ENCODE peak calls at places on chromosomes 6 and 20, in four cellular contexts. L, G, D and F are unnamed samples. For H3K9me3, the result is how much of the 10 kb centered on the place peaks cover.

GRCh38 chr20:34111057-34111711 is 859 bp downstream of the EIF2S2 start:
- DNase-seq in G (no peak), D (no peak), L (no peak), F (peak)

GRCh38 chr6:113969888-113970807 is 800 bp downstream of the HDAC2 start:
- DNase-seq in L (peak), D (peak), G (no peak), F (peak)

GRCh38 chr6:136383271-136383670 is 93.6 kb upstream of the BCLAF1 start:
- DNase-seq in D (no peak), L (no peak), G (no peak), F (no peak)

GRCh38 chr20:13610205-13610604 is 28.5 kb downstream of the TASP1 start:
- DNase-seq in G (no peak), D (no peak), L (no peak), F (no peak)

GRCh38 chr6:109892451-109893435 is 85.4 kb upstream of the GPR6 start:
- DNase-seq in L (no peak), G (no peak), D (no peak), F (no peak)

GRCh38 chr6:25449774-25450173 is 170.6 kb downstream of the CARMIL1 start:
- DNase-seq in L (no peak), D (no peak), G (no peak), F (no peak)

GRCh38 chr6:123794799-123795198 is 8.9 kb upstream of the NKAIN2 start:
- DNase-seq in D (no peak), G (no peak), L (no peak), F (no peak)

GRCh38 chr6:121851056-121851455 is 415.6 kb downstream of the GJA1 start:
- DNase-seq in L (no peak), G (no peak), D (no peak), F (no peak)

GRCh38 chr20:13690948-13691347 is 52.2 kb upstream of the TASP1 start:
- DNase-seq in G (no peak), L (no peak), D (no peak), F (no peak)

GRCh38 chr6:15089569-15090144 is 156.2 kb upstream of the JARID2 start:
- DNase-seq in D (peak), G (no peak), L (peak), F (peak)

GRCh38 chr6:15087234-15087633 is 158.6 kb upstream of the JARID2 start:
- DNase-seq in D (no peak), G (no peak), L (no peak), F (no peak)

GRCh38 chr6:15088904-15089568 is 156.8 kb upstream of the JARID2 start:
- DNase-seq in L (no peak), G (no peak), D (no peak), F (no peak)

GRCh38 chr6:15090745-15091384 is 155.0 kb upstream of the JARID2 start:
- DNase-seq in L (no peak), D (no peak), G (no peak), F (no peak)

GRCh38 chr6:15090145-15090579 is 155.7 kb upstream of the JARID2 start:
- DNase-seq in G (no peak), D (peak), L (no peak), F (no peak)
- TF ChIP-seq POLR2A in G (no peak), D (no peak), L (no peak), F (no peak)

GRCh38 chr6:77986380-77987034 is 333.7 kb downstream of the MEI4 start:
- DNase-seq in G (no peak), D (no peak), L (no peak), F (no peak)

GRCh38 chr6:77987035-77987384 is 334.2 kb downstream of the MEI4 start:
- DNase-seq in G (no peak), L (no peak), D (no peak), F (no peak)
- H3K9me3 ChIP-seq in G (under half), L (under half), D (under half), F (under half)

GRCh38 chr6:15661815-15662245 is 998 bp downstream of the DTNBP1 start:
- DNase-seq in L (no peak), D (no peak), G (no peak), F (no peak)
- TF ChIP-seq POLR2A in L (no peak), D (no peak), G (no peak), F (no peak)

DNA sequence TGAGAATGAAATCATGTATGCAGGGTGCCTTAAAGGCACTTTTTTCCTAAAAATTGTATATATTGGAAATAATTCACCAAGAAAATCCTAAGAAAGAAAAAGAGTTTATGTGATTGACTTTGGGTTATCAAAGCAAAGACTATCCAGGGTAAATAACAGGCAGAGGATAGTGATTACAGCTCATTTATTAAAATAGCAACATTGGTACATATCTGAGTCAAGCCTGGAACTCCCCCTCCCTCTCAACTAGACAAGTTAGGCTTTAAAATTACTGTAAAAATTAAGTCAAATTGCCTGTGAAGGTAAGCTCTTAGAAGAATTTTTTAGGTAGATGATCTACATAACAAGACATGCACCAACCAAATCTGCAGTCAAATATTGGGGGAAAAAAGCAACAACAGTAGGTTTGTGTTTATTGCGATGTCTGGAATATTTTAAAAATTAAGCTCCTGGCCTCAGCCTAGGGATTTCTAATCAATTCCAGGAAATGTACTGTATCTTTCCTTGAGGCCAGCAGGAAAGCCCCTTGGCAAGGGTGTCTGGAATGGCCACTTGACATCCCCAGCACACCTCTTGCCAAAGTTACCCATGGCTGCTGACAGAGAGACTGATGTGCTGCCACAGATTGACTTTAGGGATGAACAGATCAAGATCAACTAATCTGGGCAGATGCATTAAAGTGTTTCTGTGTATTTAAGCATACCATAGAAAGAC is 31.2 kb upstream of the HBS1L start:
- DNase-seq in D (no peak), L (no peak), G (no peak), F (no peak)
- H3K9me3 ChIP-seq in D (under half), L (under half), G (under half), F (under half)

DNA sequence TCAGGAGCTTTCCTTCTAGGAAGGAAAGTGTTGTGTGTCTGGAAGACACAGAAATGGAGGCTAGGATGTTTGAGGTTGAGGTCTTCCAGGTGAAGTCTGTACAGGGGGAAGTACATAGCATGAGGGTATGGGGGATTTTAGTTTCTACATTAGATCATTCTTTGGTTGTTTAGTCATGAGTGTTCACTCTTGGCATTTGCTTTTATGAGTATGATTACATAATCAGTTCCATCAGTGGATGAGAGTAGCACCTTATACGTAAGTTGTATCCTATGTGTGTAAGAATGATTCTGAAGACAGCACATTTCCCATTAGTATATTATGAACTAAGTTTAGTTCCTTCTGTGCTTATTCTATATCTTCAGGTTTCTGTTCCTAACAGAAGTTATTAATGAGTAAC is 1.9 kb downstream of the CDYL start:
- DNase-seq in G (no peak), L (no peak), D (no peak), F (no peak)
- TF ChIP-seq POLR2A in G (no peak), L (no peak), D (no peak), F (no peak)

DNA sequence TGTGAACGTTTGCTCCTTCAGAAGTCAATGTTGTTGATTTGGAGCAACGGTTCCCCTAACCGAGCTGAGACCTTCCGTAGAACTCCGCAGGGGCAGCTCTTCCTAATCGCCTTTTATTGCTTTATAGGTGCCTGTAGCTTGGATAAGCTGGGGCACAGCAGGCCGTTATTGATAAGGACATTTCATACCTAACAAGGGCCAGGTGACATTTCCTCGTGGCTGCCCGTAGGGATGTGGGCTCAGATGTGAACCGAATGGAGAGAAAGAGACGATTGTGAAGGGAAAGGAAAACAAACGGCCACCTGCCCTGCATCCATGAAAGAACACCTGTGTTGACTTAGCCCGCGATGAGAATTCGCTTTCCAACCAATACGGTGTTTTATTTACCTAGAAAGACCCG is 53.3 kb upstream of the DACT2 start:
- DNase-seq in L (no peak), G (no peak), D (no peak), F (no peak)
- H3K9me3 ChIP-seq in L (under half), G (under half), D (under half), F (under half)